ENCODE peak calls at places on chromosome 15, in six cellular contexts. One of them, this sample, is unnamed.

GRCh38 chr15:59492389-59493377 is 54.7 kb downstream of the FAM81A start:
- DNase-seq in A549: peak
- DNase-seq in stomach: peak
- DNase-seq in adrenal gland: peak
- DNase-seq in heart left ventricle: peak
- DNase-seq in uterus: peak
- DNase-seq in this sample: peak

GRCh38 chr15:89416339-89417183 is 79.8 kb downstream of the RHCG start:
- DNase-seq in A549: peak
- DNase-seq in stomach: peak
- DNase-seq in adrenal gland: peak
- DNase-seq in heart left ventricle: peak
- DNase-seq in uterus: no peak
- DNase-seq in this sample: peak

GRCh38 chr15:99704444-99704838 is 28.8 kb downstream of the LYSMD4 start:
- DNase-seq in A549: peak
- DNase-seq in stomach: no peak
- DNase-seq in adrenal gland: peak
- DNase-seq in heart left ventricle: peak
- DNase-seq in uterus: peak
- DNase-seq in this sample: peak

GRCh38 chr15:50143255-50143860 is 24.3 kb upstream of the ATP8B4 start:
- DNase-seq in A549: no peak
- DNase-seq in stomach: no peak
- DNase-seq in adrenal gland: no peak
- DNase-seq in heart left ventricle: no peak
- DNase-seq in uterus: no peak
- DNase-seq in this sample: no peak

GRCh38 chr15:98177950-98178848 is 217.7 kb downstream of the ARRDC4 start:
- DNase-seq in A549: peak
- DNase-seq in stomach: peak
- DNase-seq in adrenal gland: peak
- DNase-seq in heart left ventricle: peak
- DNase-seq in uterus: peak
- DNase-seq in this sample: peak

GRCh38 chr15:81942157-81942556 is 103.7 kb downstream of the MEX3B start:
- DNase-seq in A549: no peak
- DNase-seq in stomach: no peak
- DNase-seq in adrenal gland: no peak
- DNase-seq in heart left ventricle: no peak
- DNase-seq in uterus: no peak
- DNase-seq in this sample: no peak

GRCh38 chr15:69500339-69500738 is 47.7 kb downstream of the RPLP1 start:
- DNase-seq in A549: no peak
- DNase-seq in stomach: no peak
- DNase-seq in adrenal gland: no peak
- DNase-seq in heart left ventricle: no peak
- DNase-seq in uterus: no peak
- DNase-seq in this sample: no peak

GRCh38 chr15:45326280-45326679 is 52.1 kb downstream of the GATM start:
- DNase-seq in A549: no peak
- DNase-seq in stomach: no peak
- DNase-seq in adrenal gland: no peak
- DNase-seq in heart left ventricle: no peak
- DNase-seq in uterus: no peak
- DNase-seq in this sample: no peak

GRCh38 chr15:39336926-39337325 is 244.0 kb upstream of the THBS1 start:
- DNase-seq in A549: no peak
- DNase-seq in stomach: no peak
- DNase-seq in adrenal gland: no peak
- DNase-seq in heart left ventricle: no peak
- DNase-seq in uterus: no peak
- DNase-seq in this sample: no peak

GRCh38 chr15:89998923-89999675 is 2.0 kb upstream of the ZNF710 start:
- DNase-seq in A549: no peak
- DNase-seq in stomach: no peak
- DNase-seq in adrenal gland: no peak
- DNase-seq in heart left ventricle: no peak
- DNase-seq in uterus: no peak
- DNase-seq in this sample: peak

GRCh38 chr15:42737529-42738328 is 801 bp upstream of the CDAN1 start:
- DNase-seq in A549: no peak
- DNase-seq in stomach: peak
- DNase-seq in adrenal gland: no peak
- DNase-seq in heart left ventricle: no peak
- DNase-seq in uterus: no peak
- DNase-seq in this sample: no peak

GRCh38 chr15:47066386-47066785 is 650.9 kb upstream of the SEMA6D start:
- DNase-seq in A549: no peak
- DNase-seq in stomach: no peak
- DNase-seq in adrenal gland: no peak
- DNase-seq in heart left ventricle: no peak
- DNase-seq in uterus: no peak
- DNase-seq in this sample: no peak

GRCh38 chr15:42933886-42934667 is 13.5 kb upstream of the TTBK2 start:
- DNase-seq in A549: no peak
- DNase-seq in stomach: no peak
- DNase-seq in adrenal gland: no peak
- DNase-seq in heart left ventricle: no peak
- DNase-seq in uterus: no peak
- DNase-seq in this sample: no peak

DNA sequence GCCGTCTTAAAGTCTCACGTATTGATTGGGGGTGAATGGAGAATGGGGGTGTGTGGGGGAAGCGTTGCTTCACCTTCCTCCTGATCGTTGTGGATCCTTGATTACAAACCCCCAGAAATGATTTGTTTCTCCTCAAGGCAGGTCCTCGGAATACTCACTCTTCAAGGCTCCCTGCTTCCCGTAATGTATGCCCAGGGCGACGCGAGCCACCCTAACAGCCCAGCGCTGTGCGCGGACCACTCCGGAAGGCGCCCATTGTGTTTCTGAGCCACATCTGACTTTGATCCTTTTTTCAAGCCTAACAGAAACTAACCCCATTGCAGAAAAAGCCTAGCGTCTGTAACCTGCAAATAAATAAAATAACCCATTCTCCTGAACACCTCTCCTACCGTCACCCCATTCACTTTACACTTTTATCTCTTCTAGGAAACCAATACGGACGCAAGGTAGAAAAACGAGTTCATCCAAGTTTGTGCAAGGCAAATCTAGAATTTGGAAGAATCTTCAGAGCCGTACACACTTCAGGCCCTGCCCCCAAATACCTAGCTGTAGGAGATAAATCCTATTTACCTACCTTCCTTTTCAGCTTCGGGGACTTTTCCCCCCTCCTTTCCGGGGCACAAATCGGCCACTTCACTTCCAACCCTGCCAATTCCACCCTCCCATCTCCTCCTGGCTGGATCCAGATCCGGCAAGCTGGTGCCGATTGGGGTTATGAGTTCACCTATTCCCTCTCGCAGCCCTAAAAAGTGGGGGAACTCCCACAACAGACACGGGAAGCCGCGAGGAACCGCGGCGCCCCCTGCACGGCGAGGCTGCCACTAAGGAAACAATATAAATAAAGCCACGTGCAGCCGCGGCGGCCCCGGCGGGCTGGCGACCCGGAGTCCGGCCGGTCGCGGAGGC is 1.1 kb downstream of the PRTG start:
- DNase-seq in A549: peak
- DNase-seq in stomach: no peak
- DNase-seq in adrenal gland: peak
- DNase-seq in heart left ventricle: peak
- DNase-seq in uterus: no peak
- DNase-seq in this sample: peak
- H3K27ac ChIP-seq in A549: peak
- H3K27ac ChIP-seq in stomach: peak
- H3K27ac ChIP-seq in adrenal gland: peak
- H3K27ac ChIP-seq in heart left ventricle: peak
- H3K27ac ChIP-seq in uterus: peak
- H3K27ac ChIP-seq in this sample: no peak

GRCh38 chr15:63970723-63971426 is 75.4 kb downstream of the DAPK2 start:
- DNase-seq in A549: no peak
- DNase-seq in stomach: no peak
- DNase-seq in adrenal gland: no peak
- DNase-seq in heart left ventricle: no peak
- DNase-seq in uterus: no peak
- DNase-seq in this sample: no peak

GRCh38 chr15:63971427-63971805 is 74.9 kb downstream of the DAPK2 start:
- DNase-seq in A549: no peak
- DNase-seq in stomach: no peak
- DNase-seq in adrenal gland: no peak
- DNase-seq in heart left ventricle: no peak
- DNase-seq in uterus: no peak
- DNase-seq in this sample: no peak

GRCh38 chr15:63968700-63969099 is 77.6 kb downstream of the DAPK2 start:
- DNase-seq in A549: no peak
- DNase-seq in stomach: no peak
- DNase-seq in adrenal gland: no peak
- DNase-seq in heart left ventricle: no peak
- DNase-seq in uterus: no peak
- DNase-seq in this sample: no peak

GRCh38 chr15:63968122-63968524 is 78.2 kb downstream of the DAPK2 start:
- DNase-seq in A549: no peak
- DNase-seq in stomach: no peak
- DNase-seq in adrenal gland: no peak
- DNase-seq in heart left ventricle: no peak
- DNase-seq in uterus: no peak
- DNase-seq in this sample: no peak

DNA sequence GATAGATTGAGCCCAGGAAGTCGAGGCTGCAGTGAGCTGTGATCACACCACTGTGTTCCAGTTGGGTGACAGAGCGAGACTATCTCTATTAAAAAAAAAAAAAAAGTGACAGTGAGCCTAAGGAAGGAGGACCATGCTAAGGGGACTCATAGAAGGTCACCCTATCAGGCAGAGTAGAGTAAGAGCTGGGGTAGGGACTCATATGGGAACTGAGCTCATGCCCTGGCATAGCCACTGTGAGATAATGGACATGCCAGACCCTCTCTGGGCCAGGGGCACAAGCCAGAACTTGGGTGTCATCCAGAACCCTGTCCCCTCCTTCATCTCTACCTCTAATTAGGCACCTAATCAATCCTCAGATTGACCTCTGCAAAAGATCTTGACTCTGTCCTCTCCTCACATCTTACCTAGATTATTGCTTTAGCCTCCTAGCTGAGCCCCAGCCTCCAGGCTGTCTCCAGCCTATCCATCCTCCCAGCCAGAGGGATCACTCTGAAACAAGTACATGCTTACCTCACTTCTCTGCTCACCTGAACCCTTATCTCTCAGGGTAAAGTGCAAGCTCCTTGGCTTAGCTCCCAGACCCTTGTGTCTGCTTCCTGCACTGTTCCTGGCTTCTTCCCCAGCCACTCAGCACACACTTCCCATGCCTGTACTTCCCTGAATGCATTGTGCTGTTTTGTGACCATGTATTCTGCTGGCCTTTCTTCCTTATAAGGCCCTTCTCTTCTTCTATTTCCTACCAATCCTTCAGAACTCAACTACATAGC is 76.4 kb downstream of the DAPK2 start:
- DNase-seq in A549: no peak
- DNase-seq in stomach: peak
- DNase-seq in adrenal gland: no peak
- DNase-seq in heart left ventricle: peak
- DNase-seq in uterus: no peak
- DNase-seq in this sample: peak
- TF ChIP-seq POLR2A in A549: no peak
- TF ChIP-seq POLR2A in stomach: no peak
- TF ChIP-seq POLR2A in adrenal gland: no peak
- TF ChIP-seq POLR2A in heart left ventricle: no peak
- TF ChIP-seq POLR2A in uterus: no peak
- TF ChIP-seq POLR2A in this sample: peak

GRCh38 chr15:85583404-85584390 is 203.3 kb downstream of the AKAP13 start:
- DNase-seq in A549: no peak
- DNase-seq in stomach: peak
- DNase-seq in adrenal gland: peak
- DNase-seq in heart left ventricle: peak
- DNase-seq in uterus: peak
- DNase-seq in this sample: no peak
- H3K27ac ChIP-seq in A549: peak
- H3K27ac ChIP-seq in stomach: peak
- H3K27ac ChIP-seq in adrenal gland: peak
- H3K27ac ChIP-seq in heart left ventricle: peak
- H3K27ac ChIP-seq in uterus: peak
- H3K27ac ChIP-seq in this sample: peak

DNA sequence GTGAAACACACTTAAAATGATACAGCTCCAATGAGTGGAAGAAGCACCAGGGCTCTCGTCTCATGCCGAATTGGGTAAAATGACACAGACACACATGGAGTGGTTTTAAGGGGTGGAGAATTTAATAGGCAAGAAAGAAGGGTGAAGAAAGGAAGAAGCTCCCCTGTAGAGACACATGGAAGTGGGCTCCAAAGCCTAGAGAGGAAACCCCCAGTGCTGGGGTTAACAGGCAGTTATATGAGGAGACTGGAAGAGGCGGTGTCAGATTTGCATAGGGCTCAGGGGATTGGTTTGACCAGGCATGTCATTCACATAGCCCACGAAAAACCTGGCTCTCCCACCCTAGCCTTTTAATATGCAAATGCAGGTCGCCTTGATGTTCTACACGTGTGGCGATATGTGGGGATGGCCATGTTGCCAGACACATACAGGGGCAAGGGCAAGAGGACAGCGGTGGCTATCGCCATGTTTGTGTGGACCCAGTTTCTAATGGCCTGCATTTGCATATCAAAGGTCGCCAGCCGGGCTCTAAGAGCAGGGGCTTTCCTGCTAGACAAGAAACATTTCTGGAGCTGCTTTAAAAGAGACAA is 1.9 kb upstream of the DPH6 start:
- DNase-seq in A549: no peak
- DNase-seq in stomach: no peak
- DNase-seq in adrenal gland: no peak
- DNase-seq in heart left ventricle: no peak
- DNase-seq in uterus: no peak
- DNase-seq in this sample: no peak
- TF ChIP-seq POLR2A in A549: no peak
- TF ChIP-seq POLR2A in stomach: no peak
- TF ChIP-seq POLR2A in adrenal gland: no peak
- TF ChIP-seq POLR2A in heart left ventricle: no peak
- TF ChIP-seq POLR2A in uterus: no peak
- TF ChIP-seq POLR2A in this sample: no peak

GRCh38 chr15:101120473-101120872 is 131.4 kb downstream of the CHSY1 start:
- DNase-seq in A549: no peak
- DNase-seq in stomach: no peak
- DNase-seq in adrenal gland: no peak
- DNase-seq in heart left ventricle: no peak
- DNase-seq in uterus: no peak
- DNase-seq in this sample: no peak

GRCh38 chr15:101120961-101121360 is 130.9 kb downstream of the CHSY1 start:
- DNase-seq in A549: no peak
- DNase-seq in stomach: no peak
- DNase-seq in adrenal gland: no peak
- DNase-seq in heart left ventricle: no peak
- DNase-seq in uterus: no peak
- DNase-seq in this sample: no peak

GRCh38 chr15:101122266-101122665 is 129.6 kb downstream of the CHSY1 start:
- DNase-seq in A549: no peak
- DNase-seq in stomach: no peak
- DNase-seq in adrenal gland: no peak
- DNase-seq in heart left ventricle: no peak
- DNase-seq in uterus: no peak
- DNase-seq in this sample: no peak

GRCh38 chr15:101122806-101123205 is 129.0 kb downstream of the CHSY1 start:
- DNase-seq in A549: no peak
- DNase-seq in stomach: no peak
- DNase-seq in adrenal gland: no peak
- DNase-seq in heart left ventricle: no peak
- DNase-seq in uterus: no peak
- DNase-seq in this sample: no peak

GRCh38 chr15:101121511-101122090 is 130.2 kb downstream of the CHSY1 start:
- DNase-seq in A549: no peak
- DNase-seq in stomach: peak
- DNase-seq in adrenal gland: peak
- DNase-seq in heart left ventricle: peak
- DNase-seq in uterus: peak
- DNase-seq in this sample: peak
- H3K27ac ChIP-seq in A549: no peak
- H3K27ac ChIP-seq in stomach: peak
- H3K27ac ChIP-seq in adrenal gland: peak
- H3K27ac ChIP-seq in heart left ventricle: peak
- H3K27ac ChIP-seq in uterus: peak
- H3K27ac ChIP-seq in this sample: no peak

This sample was measured in body of pancreas.